ENCODE peak calls at places on chromosomes 3 and 15, in ten cellular contexts. V is heart right ventricle; A is Calu3; B is uterus; P is fibroblast of lung; W is BJ; Q is fibroblast of pulmonary artery; I is CD4-positive, alpha-beta T cell; U is NB4; C is heart left ventricle. S is an unnamed sample.

GRCh38 chr15:66276546-66276945 is 16.8 kb upstream of the DIS3L start:
- DNase-seq in Q (no peak), B (no peak), W (no peak), C (no peak), V (no peak), P (no peak), I (no peak), U (no peak), A (no peak), S (no peak)

GRCh38 chr15:75666823-75667501 is 19.2 kb downstream of the SNX33 start:
- DNase-seq in C (peak; percentile 70), A (peak; percentile 84), P (peak; percentile 95), U (peak; percentile 50), I (no peak), B (peak; percentile 70), V (peak; percentile 86), W (peak; percentile 98), Q (peak; percentile 99), S (peak; percentile 96)

GRCh38 chr3:134618986-134619615 is 31.7 kb downstream of the KY start:
- DNase-seq in Q (no peak), V (no peak), U (no peak), C (no peak), P (no peak), I (no peak), A (no peak), B (no peak), W (no peak), S (no peak)

GRCh38 chr3:123064914-123065313 is 1.9 kb upstream of the PDIA5 start:
- DNase-seq in Q (no peak), W (no peak), A (no peak), U (peak; percentile 44), C (no peak), P (no peak), V (no peak), I (no peak), B (no peak), S (no peak)

GRCh38 chr3:24686764-24687163 is 192.1 kb upstream of the THRB start:
- DNase-seq in U (peak; percentile 23), A (no peak), V (no peak), Q (peak; percentile 37), I (no peak), P (peak; percentile 68), W (no peak), B (no peak), C (no peak), S (no peak)

GRCh38 chr3:136070334-136070733 is 104.8 kb downstream of the PPP2R3A start:
- DNase-seq in W (peak; percentile 86), C (no peak), B (peak; percentile 51), V (no peak), A (no peak), U (no peak), Q (peak; percentile 69), I (no peak), P (peak; percentile 66), S (peak; percentile 25)

GRCh38 chr3:185465471-185465870 is 33.4 kb downstream of the TMEM41A start:
- DNase-seq in C (no peak), U (no peak), V (no peak), Q (no peak), B (no peak), I (no peak), A (no peak), W (no peak), P (no peak), S (no peak)

GRCh38 chr15:91783001-91783400 is 70.5 kb upstream of the SLCO3A1 start:
- DNase-seq in A (no peak), C (no peak), P (no peak), Q (no peak), V (no peak), I (no peak), U (no peak), W (no peak), B (no peak), S (no peak)

GRCh38 chr3:28649266-28649665 is 300.6 kb upstream of the AZI2 start:
- DNase-seq in U (no peak), P (no peak), A (no peak), Q (no peak), B (no peak), V (no peak), W (no peak), I (no peak), C (no peak), S (no peak)

GRCh38 chr3:177724020-177724638 is 526.8 kb upstream of the TBL1XR1 start:
- DNase-seq in P (peak; percentile 86), I (no peak), C (peak; percentile 67), A (no peak), U (no peak), W (no peak), B (peak; percentile 54), V (peak; percentile 71), Q (peak; percentile 64), S (peak; percentile 60)

GRCh38 chr15:26634319-26634718 is 138.5 kb downstream of the GABRB3 start:
- DNase-seq in I (no peak), P (no peak), A (no peak), U (no peak), Q (no peak), B (no peak), C (no peak), V (no peak), W (no peak), S (no peak)

GRCh38 chr15:26632500-26632899 is 140.4 kb downstream of the GABRB3 start:
- DNase-seq in Q (no peak), C (no peak), B (no peak), P (no peak), I (no peak), U (no peak), W (no peak), V (no peak), A (no peak), S (no peak)

GRCh38 chr15:26630857-26631256 is 142.0 kb downstream of the GABRB3 start:
- DNase-seq in C (no peak), W (no peak), B (no peak), Q (no peak), A (no peak), V (no peak), U (no peak), P (no peak), I (no peak), S (no peak)

GRCh38 chr15:26631894-26632293 is 141.0 kb downstream of the GABRB3 start:
- DNase-seq in C (no peak), A (no peak), W (no peak), B (no peak), I (no peak), V (no peak), U (no peak), P (no peak), Q (no peak), S (no peak)

DNA sequence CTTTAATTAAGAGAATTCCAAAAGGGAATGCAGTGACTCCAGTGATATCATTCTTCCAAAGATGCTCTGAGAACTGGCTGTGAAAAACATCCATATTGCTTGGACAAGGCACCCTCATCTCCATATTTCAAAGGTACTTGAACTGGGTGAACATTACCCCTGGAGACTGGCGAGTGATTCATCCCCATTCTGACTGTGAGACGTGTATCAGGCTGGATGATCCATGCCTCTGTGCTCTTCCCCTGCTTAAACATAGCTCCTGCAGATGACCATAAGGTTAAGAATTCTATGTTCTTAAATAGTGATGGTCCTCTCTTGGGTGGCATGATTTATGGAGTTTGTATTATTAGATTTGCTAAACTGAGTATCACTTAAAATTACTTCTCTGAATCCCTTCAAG is 137.8 kb downstream of the GABRB3 start:
- DNase-seq in A (no peak), B (no peak), V (no peak), Q (no peak), I (no peak), U (no peak), P (no peak), W (no peak), C (no peak), S (no peak)
- TF ChIP-seq CTCF in A (no peak), B (no peak), V (no peak), Q (no peak), I (no peak), U (no peak), P (no peak), W (no peak), C (no peak), S (no peak)

GRCh38 chr3:25782938-25783660 is at the start of gene NGLY1:
- DNase-seq in I (peak; percentile 82), U (peak; percentile 89), C (peak; percentile 89), Q (peak; percentile 83), B (peak; percentile 74), V (peak; percentile 81), W (no peak), A (peak; percentile 87), P (peak; percentile 79), S (no peak)
- TF ChIP-seq CTCF in I (no peak), U (no peak), C (no peak), Q (no peak), B (no peak), V (peak; percentile 34), W (no peak), A (no peak), P (no peak), S (no peak)

DNA sequence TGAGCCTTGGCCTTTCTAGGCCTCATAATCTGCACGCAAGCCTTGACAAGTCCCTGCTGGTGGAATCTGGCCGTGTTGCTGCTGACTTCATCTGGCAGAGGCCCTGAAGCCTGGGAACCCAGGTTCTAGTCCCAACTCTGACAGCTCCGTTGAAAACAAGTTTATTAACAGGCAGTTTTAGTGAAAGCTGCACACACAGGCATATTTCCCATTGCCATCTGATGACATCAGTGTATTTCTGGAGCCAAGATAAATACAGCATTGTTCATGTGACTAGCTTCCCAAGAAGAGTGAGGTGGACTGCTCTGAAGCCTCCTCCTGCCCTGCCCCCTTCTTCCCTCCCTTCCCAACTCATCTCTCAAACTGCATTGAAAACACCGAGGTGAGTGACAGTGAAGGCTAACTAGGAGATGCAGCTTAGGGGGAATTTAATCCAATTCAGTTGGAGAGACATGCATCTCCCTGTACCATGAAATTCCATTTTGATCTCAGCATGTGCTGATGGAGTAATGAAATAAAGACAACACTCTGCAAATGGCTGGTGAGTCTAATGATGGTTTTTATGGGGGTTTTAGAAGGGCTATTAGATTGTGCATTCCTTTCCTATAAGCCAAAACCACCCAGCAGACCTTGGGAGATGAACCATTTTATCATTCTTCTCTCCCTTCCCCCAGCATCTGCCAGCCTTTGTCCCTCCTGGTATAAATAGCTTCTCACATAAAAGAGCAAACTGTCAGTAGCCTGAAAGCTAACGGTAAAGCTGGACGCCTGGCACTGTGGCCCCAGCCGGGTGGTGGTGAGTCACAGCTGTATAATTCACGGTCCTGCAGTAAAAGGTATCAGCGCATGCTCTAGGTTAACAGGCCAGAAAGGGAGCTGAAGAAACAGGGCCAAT is 38.0 kb downstream of the PRICKLE2 start:
- DNase-seq in C (peak; percentile 76), B (peak; percentile 87), I (no peak), P (peak; percentile 97), A (peak; percentile 71), W (peak; percentile 98), Q (peak; percentile 97), V (peak; percentile 75), U (no peak), S (peak; percentile 37)
- TF ChIP-seq CTCF in C (no peak), B (no peak), I (no peak), P (no peak), A (no peak), W (peak; percentile 24), Q (peak; percentile 17), V (no peak), U (no peak), S (no peak)

DNA sequence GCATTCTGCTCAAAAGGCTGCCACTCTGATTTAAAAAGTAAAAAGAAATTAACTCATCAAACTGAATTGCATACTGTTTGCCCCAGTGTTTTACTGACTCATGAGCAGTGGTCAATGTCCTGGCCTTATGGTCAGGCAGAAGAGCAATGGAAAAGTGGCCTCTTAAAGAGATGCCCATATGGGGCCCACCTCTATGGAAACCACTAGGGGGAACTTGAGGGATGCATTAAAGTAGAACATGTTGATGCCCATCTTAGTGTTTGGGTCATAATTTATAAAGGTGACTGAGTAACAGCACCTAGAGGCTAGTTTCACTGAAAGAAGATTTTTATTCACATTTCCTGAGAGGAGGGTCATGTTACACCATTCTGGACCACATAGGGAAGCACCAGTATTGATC is 66.5 kb upstream of the RNU6-1 start:
- DNase-seq in C (no peak), W (no peak), B (no peak), Q (peak; percentile 56), I (no peak), U (no peak), P (peak; percentile 34), A (no peak), V (no peak), S (no peak)
- TF ChIP-seq CTCF in C (no peak), W (peak; percentile 26), B (no peak), Q (peak; percentile 57), I (no peak), U (no peak), P (no peak), A (no peak), V (peak; percentile 48), S (peak; percentile 9)